ENCODE peak calls at places on chromosome 22, in five cellular contexts. L, M, E, V and W are unnamed samples.

GRCh38 chr22:40428796-40429195 is 58.4 kb downstream of the SGSM3 start:
- DNase-seq in L (no peak), M (no peak), E (no peak), V (no peak), W (no peak)

GRCh38 chr22:30202531-30203006 is 44.0 kb downstream of the LIF start:
- DNase-seq in L (no peak), M (no peak), E (no peak), V (no peak), W (no peak)

GRCh38 chr22:29907753-29908515 is 25.0 kb downstream of the MTMR3 start:
- DNase-seq in L (peak; percentile 95), M (peak; percentile 96), E (peak; percentile 99), V (peak; percentile 23), W (no peak)

GRCh38 chr22:50182176-50183081 is 3.3 kb upstream of the TRABD start:
- DNase-seq in L (peak; percentile 7), M (no peak), E (no peak), V (no peak), W (no peak)

GRCh38 chr22:20427104-20427944 is 10.3 kb downstream of the SCARF2 start:
- DNase-seq in L (no peak), M (no peak), E (no peak), V (no peak), W (no peak)

GRCh38 chr22:19109198-19110063 is 12.8 kb downstream of the DGCR2 start:
- DNase-seq in L (no peak), M (no peak), E (no peak), V (peak; percentile 59), W (peak; percentile 22)

GRCh38 chr22:22521631-22522030 is 1.6 kb upstream of the ZNF280A start:
- DNase-seq in L (no peak), M (no peak), E (no peak), V (no peak), W (no peak)

GRCh38 chr22:19868773-19869471 is 14.2 kb upstream of the GNB1L start:
- DNase-seq in L (peak; percentile 35), M (no peak), E (no peak), V (no peak), W (no peak)

GRCh38 chr22:38943882-38944281 is 13.5 kb upstream of the APOBEC3A start:
- DNase-seq in L (no peak), M (no peak), E (no peak), V (no peak), W (no peak)

GRCh38 chr22:27298387-27299141 is 503.0 kb downstream of the MN1 start:
- DNase-seq in L (no peak), M (no peak), E (no peak), V (no peak), W (no peak)

GRCh38 chr22:21679383-21679782 is 13.6 kb downstream of the PPIL2 start:
- DNase-seq in L (no peak), M (no peak), E (no peak), V (no peak), W (no peak)

GRCh38 chr22:46424496-46424895 is 89.0 kb downstream of the TRMU start:
- DNase-seq in L (no peak), M (no peak), E (no peak), V (no peak), W (no peak)

GRCh38 chr22:37546436-37547248 is 13.6 kb upstream of the CDC42EP1 start:
- DNase-seq in L (no peak), M (no peak), E (no peak), V (no peak), W (no peak)

GRCh38 chr22:30821863-30822215 is 127.2 kb downstream of the OSBP2 start:
- DNase-seq in L (peak; percentile 24), M (no peak), E (no peak), V (no peak), W (no peak)

GRCh38 chr22:20154602-20155183 is 3.8 kb upstream of the CCDC188 start:
- DNase-seq in L (peak; percentile 63), M (no peak), E (no peak), V (no peak), W (no peak)

GRCh38 chr22:49943771-49944398 is 16.7 kb upstream of the PIM3 start:
- DNase-seq in L (no peak), M (no peak), E (no peak), V (no peak), W (no peak)

GRCh38 chr22:42805998-42806481 is 51.0 kb downstream of the ARFGAP3 start:
- DNase-seq in L (peak; percentile 51), M (no peak), E (no peak), V (no peak), W (no peak)

GRCh38 chr22:37462983-37463382 is 23.2 kb downstream of the MFNG start:
- DNase-seq in L (no peak), M (no peak), E (peak; percentile 26), V (no peak), W (no peak)

GRCh38 chr22:39220897-39221850 is 23.6 kb downstream of the PDGFB start:
- DNase-seq in L (no peak), M (no peak), E (no peak), V (no peak), W (no peak)

GRCh38 chr22:49565516-49565855 is 262.2 kb downstream of the BRD1 start:
- DNase-seq in L (no peak), M (no peak), E (no peak), V (no peak), W (no peak)

GRCh38 chr22:21865041-21865440 is 2.4 kb downstream of the MAPK1 start:
- DNase-seq in L (peak; percentile 39), M (peak; percentile 65), E (peak; percentile 74), V (no peak), W (no peak)

GRCh38 chr22:34111210-34111824 is 191.0 kb upstream of the LARGE1 start:
- DNase-seq in L (peak; percentile 6), M (no peak), E (no peak), V (peak; percentile 23), W (no peak)

GRCh38 chr22:48278620-48279464 is 1516.4 kb downstream of the TBC1D22A start:
- DNase-seq in L (peak; percentile 32), M (no peak), E (no peak), V (no peak), W (no peak)

GRCh38 chr22:27780161-27780575 is 21.4 kb downstream of the MN1 start:
- DNase-seq in L (no peak), M (no peak), E (no peak), V (no peak), W (no peak)

GRCh38 chr22:39574779-39575551 is 4.4 kb downstream of the CACNA1I start:
- DNase-seq in L (peak; percentile 14), M (peak; percentile 57), E (peak; percentile 47), V (no peak), W (no peak)

GRCh38 chr22:38199826-38200559 is 1.8 kb upstream of the MAFF start:
- DNase-seq in L (no peak), M (no peak), E (no peak), V (no peak), W (no peak)

GRCh38 chr22:42596376-42596775 is 18.3 kb downstream of the POLDIP3 start:
- DNase-seq in L (no peak), M (no peak), E (no peak), V (no peak), W (no peak)

GRCh38 chr22:41848468-41848867 is 15.6 kb downstream of the SREBF2 start:
- DNase-seq in L (no peak), M (no peak), E (no peak), V (no peak), W (no peak)

GRCh38 chr22:38106814-38107578 is 3.5 kb downstream of the BAIAP2L2 start:
- DNase-seq in L (no peak), M (no peak), E (no peak), V (no peak), W (no peak)

GRCh38 chr22:21754523-21755128 is 19.0 kb upstream of the YPEL1 start:
- DNase-seq in L (no peak), M (no peak), E (no peak), V (no peak), W (no peak)

GRCh38 chr22:23069502-23070357 is 589 bp upstream of the GNAZ start:
- DNase-seq in L (peak; percentile 98), M (peak; percentile 66), E (peak; percentile 40), V (peak; percentile 85), W (peak; percentile 87)